ENCODE peak calls at places on chromosome 2, in six cellular contexts. One of them, this sample, is unnamed.

GRCh38 chr2:170972508-170973224 is 43.6 kb downstream of the GORASP2 start:
- DNase-seq in CD8-positive, alpha-beta T cell: no peak
- DNase-seq in right lobe of liver: no peak
- DNase-seq in cardiac muscle cell: no peak
- DNase-seq in uterus: no peak
- DNase-seq in lung: no peak
- DNase-seq in this sample: peak; percentile 35

GRCh38 chr2:150466770-150467640 is 20.5 kb downstream of the RND3 start:
- DNase-seq in uterus: no peak
- DNase-seq in CD8-positive, alpha-beta T cell: no peak
- DNase-seq in lung: no peak
- DNase-seq in cardiac muscle cell: peak; percentile 78
- DNase-seq in right lobe of liver: no peak
- DNase-seq in this sample: no peak

GRCh38 chr2:112138143-112139032 is at the start of gene FBLN7:
- DNase-seq in lung: no peak
- DNase-seq in uterus: no peak
- DNase-seq in right lobe of liver: peak; percentile 66
- DNase-seq in CD8-positive, alpha-beta T cell: no peak
- DNase-seq in cardiac muscle cell: peak; percentile 29
- DNase-seq in this sample: peak; percentile 86

GRCh38 chr2:196798980-196799379 is 503 bp downstream of the GTF3C3 start:
- DNase-seq in uterus: no peak
- DNase-seq in CD8-positive, alpha-beta T cell: no peak
- DNase-seq in lung: no peak
- DNase-seq in right lobe of liver: no peak
- DNase-seq in cardiac muscle cell: peak; percentile 10
- DNase-seq in this sample: peak; percentile 12

GRCh38 chr2:193523662-193524061 is 1328.9 kb upstream of the TMEFF2 start:
- DNase-seq in uterus: no peak
- DNase-seq in cardiac muscle cell: no peak
- DNase-seq in CD8-positive, alpha-beta T cell: no peak
- DNase-seq in lung: no peak
- DNase-seq in right lobe of liver: no peak
- DNase-seq in this sample: no peak

GRCh38 chr2:193867454-193867853 is 1672.7 kb upstream of the TMEFF2 start:
- DNase-seq in cardiac muscle cell: no peak
- DNase-seq in CD8-positive, alpha-beta T cell: no peak
- DNase-seq in right lobe of liver: no peak
- DNase-seq in uterus: no peak
- DNase-seq in lung: no peak
- DNase-seq in this sample: no peak

GRCh38 chr2:231795525-231796327 is 9.5 kb downstream of the COPS7B start:
- DNase-seq in cardiac muscle cell: peak; percentile 73
- DNase-seq in right lobe of liver: peak; percentile 56
- DNase-seq in lung: no peak
- DNase-seq in CD8-positive, alpha-beta T cell: no peak
- DNase-seq in uterus: no peak
- DNase-seq in this sample: peak; percentile 78

GRCh38 chr2:143056548-143056947 is 72.7 kb upstream of the ARHGAP15 start:
- DNase-seq in right lobe of liver: no peak
- DNase-seq in cardiac muscle cell: no peak
- DNase-seq in uterus: no peak
- DNase-seq in lung: no peak
- DNase-seq in CD8-positive, alpha-beta T cell: no peak
- DNase-seq in this sample: no peak

GRCh38 chr2:77513191-77513590 is 9.0 kb downstream of the LRRTM4 start:
- DNase-seq in cardiac muscle cell: no peak
- DNase-seq in CD8-positive, alpha-beta T cell: no peak
- DNase-seq in lung: no peak
- DNase-seq in uterus: no peak
- DNase-seq in right lobe of liver: no peak
- DNase-seq in this sample: no peak

GRCh38 chr2:128549094-128549493 is 230.4 kb upstream of the HS6ST1 start:
- DNase-seq in CD8-positive, alpha-beta T cell: no peak
- DNase-seq in lung: no peak
- DNase-seq in cardiac muscle cell: no peak
- DNase-seq in uterus: no peak
- DNase-seq in right lobe of liver: no peak
- DNase-seq in this sample: no peak

GRCh38 chr2:112277591-112278220 is 2.3 kb downstream of the ZC3H6 start:
- DNase-seq in lung: no peak
- DNase-seq in cardiac muscle cell: no peak
- DNase-seq in right lobe of liver: no peak
- DNase-seq in uterus: no peak
- DNase-seq in CD8-positive, alpha-beta T cell: no peak
- DNase-seq in this sample: no peak

GRCh38 chr2:44326548-44327269 is 34.6 kb downstream of the PREPL start:
- DNase-seq in lung: no peak
- DNase-seq in cardiac muscle cell: no peak
- DNase-seq in uterus: no peak
- DNase-seq in right lobe of liver: no peak
- DNase-seq in CD8-positive, alpha-beta T cell: no peak
- DNase-seq in this sample: no peak

GRCh38 chr2:238528953-238529781 is 102.4 kb downstream of the ASB1 start:
- DNase-seq in CD8-positive, alpha-beta T cell: no peak
- DNase-seq in right lobe of liver: no peak
- DNase-seq in cardiac muscle cell: peak; percentile 26
- DNase-seq in uterus: no peak
- DNase-seq in lung: peak; percentile 39
- DNase-seq in this sample: no peak

GRCh38 chr2:183024701-183025100 is 13.6 kb downstream of the NCKAP1 start:
- DNase-seq in uterus: no peak
- DNase-seq in CD8-positive, alpha-beta T cell: no peak
- DNase-seq in cardiac muscle cell: no peak
- DNase-seq in right lobe of liver: no peak
- DNase-seq in lung: no peak
- DNase-seq in this sample: no peak

DNA sequence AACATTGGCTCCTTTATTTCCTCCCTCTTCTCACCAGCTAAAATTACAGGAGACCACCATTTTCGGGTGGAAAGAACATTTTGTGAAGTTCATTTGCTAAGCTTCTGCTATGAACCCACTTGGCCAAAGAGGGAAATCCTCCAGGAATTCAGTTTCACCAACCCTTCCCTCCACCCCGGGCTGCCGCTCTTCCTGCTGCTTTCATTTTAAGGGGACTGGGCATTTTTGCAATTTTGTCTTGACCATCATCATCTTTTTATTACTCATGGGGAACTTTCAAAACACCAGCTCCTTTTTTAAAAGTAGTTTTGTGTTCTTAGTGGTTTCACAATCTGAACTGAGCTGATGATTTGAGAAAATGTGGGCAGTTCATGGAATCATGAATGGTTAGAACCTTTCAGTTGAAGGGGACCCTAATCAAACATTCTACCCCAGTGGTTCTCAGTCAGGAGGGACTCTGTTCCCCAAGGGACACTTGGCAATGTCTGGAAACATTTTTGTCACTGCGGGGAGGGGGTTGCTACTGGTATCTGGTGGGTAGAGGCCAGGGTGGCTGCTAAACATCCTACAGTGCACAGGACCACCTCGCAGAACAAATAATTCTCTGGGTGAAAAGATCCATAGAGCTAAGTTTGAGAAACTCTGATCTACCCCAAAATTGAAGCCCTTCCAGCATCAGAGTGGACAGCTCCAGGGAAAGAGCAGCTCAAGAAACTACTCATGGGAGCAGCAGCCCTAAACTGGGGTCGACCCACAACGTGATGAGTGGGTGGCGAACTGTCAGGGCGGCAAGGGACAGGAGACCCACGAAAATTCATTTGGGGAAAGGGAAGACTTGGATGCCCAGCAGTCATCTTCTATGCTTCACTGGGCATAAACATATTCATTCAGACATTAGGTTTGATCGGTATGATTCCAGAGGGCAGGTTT is 92.9 kb downstream of the ACKR3 start:
- DNase-seq in lung: no peak
- DNase-seq in uterus: no peak
- DNase-seq in cardiac muscle cell: peak; percentile 70
- DNase-seq in CD8-positive, alpha-beta T cell: no peak
- DNase-seq in right lobe of liver: no peak
- DNase-seq in this sample: no peak
- H3K4me3 ChIP-seq in lung: no peak overlapping the region
- H3K4me3 ChIP-seq in uterus: no peak overlapping the region
- H3K4me3 ChIP-seq in cardiac muscle cell: no peak overlapping the region
- H3K4me3 ChIP-seq in CD8-positive, alpha-beta T cell: no peak overlapping the region
- H3K4me3 ChIP-seq in right lobe of liver: no peak overlapping the region
- H3K4me3 ChIP-seq in this sample: no peak overlapping the region

GRCh38 chr2:74290466-74291216 is 52.6 kb downstream of the SLC4A5 start:
- DNase-seq in right lobe of liver: no peak
- DNase-seq in CD8-positive, alpha-beta T cell: peak; percentile 32
- DNase-seq in uterus: no peak
- DNase-seq in lung: peak; percentile 38
- DNase-seq in cardiac muscle cell: no peak
- DNase-seq in this sample: no peak
- H3K4me3 ChIP-seq in right lobe of liver: no peak overlapping the region
- H3K4me3 ChIP-seq in CD8-positive, alpha-beta T cell: peak overlapping the region; percentile 6
- H3K4me3 ChIP-seq in uterus: no peak overlapping the region
- H3K4me3 ChIP-seq in lung: no peak overlapping the region
- H3K4me3 ChIP-seq in cardiac muscle cell: no peak overlapping the region
- H3K4me3 ChIP-seq in this sample: no peak overlapping the region

GRCh38 chr2:11411768-11412448 is 54.1 kb downstream of the E2F6 start:
- DNase-seq in lung: no peak
- DNase-seq in cardiac muscle cell: peak; percentile 73
- DNase-seq in right lobe of liver: no peak
- DNase-seq in CD8-positive, alpha-beta T cell: no peak
- DNase-seq in uterus: peak; percentile 49
- DNase-seq in this sample: peak; percentile 85
- H3K4me3 ChIP-seq in lung: no peak overlapping the region
- H3K4me3 ChIP-seq in cardiac muscle cell: no peak overlapping the region
- H3K4me3 ChIP-seq in right lobe of liver: peak overlapping the region; percentile 30
- H3K4me3 ChIP-seq in CD8-positive, alpha-beta T cell: no peak overlapping the region
- H3K4me3 ChIP-seq in uterus: no peak overlapping the region
- H3K4me3 ChIP-seq in this sample: peak overlapping the region; percentile 46

GRCh38 chr2:207819021-207819687 is 49.4 kb upstream of the FZD5 start:
- DNase-seq in uterus: no peak
- DNase-seq in lung: no peak
- DNase-seq in CD8-positive, alpha-beta T cell: no peak
- DNase-seq in cardiac muscle cell: no peak
- DNase-seq in right lobe of liver: no peak
- DNase-seq in this sample: no peak
- H3K4me3 ChIP-seq in uterus: no peak overlapping the region
- H3K4me3 ChIP-seq in lung: no peak overlapping the region
- H3K4me3 ChIP-seq in CD8-positive, alpha-beta T cell: no peak overlapping the region
- H3K4me3 ChIP-seq in cardiac muscle cell: no peak overlapping the region
- H3K4me3 ChIP-seq in right lobe of liver: no peak overlapping the region
- H3K4me3 ChIP-seq in this sample: no peak overlapping the region

DNA sequence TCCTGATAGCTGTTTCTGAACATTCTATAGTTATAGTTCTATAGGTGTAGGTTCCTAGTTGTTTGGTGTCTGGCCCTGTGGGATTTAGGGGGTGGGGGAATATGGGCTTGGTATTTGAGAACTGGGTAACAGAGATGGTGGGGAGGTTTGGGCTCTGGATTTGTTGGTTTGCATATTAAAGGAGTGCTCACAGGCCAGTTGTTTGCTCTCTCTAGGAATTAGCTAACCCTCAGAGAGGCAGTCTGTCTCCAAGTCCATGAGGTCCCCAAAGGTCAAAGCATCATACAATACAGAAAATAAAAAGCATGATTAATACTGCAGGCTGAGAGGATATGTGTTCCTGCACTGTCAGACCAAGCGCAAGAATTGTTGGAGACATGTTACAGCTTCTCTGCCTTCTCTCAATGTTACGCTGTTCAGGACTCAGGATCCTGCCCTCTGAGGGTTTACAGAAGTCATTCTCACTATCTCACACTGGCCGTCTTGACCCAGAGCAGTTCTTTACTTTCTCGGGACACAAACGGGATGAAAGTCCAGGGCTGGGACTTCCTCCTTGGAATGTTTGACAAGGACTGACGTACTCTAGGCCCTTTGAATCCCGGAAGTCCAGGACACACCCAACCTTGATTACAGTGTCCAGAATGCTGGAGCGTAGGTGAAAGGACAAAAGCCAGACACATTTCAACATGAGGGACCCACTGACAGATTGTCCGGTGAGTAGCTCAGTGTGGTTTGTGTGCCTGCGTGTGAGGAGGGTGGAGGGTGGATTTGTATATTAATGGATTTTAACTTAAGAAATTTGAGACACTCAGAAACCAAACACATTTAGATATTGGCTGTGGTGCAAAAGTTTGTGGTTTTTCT is at the start of gene NOSTRIN:
- DNase-seq in CD8-positive, alpha-beta T cell: no peak
- DNase-seq in lung: peak; percentile 55
- DNase-seq in cardiac muscle cell: peak; percentile 68
- DNase-seq in right lobe of liver: no peak
- DNase-seq in uterus: no peak
- DNase-seq in this sample: no peak
- H3K4me3 ChIP-seq in CD8-positive, alpha-beta T cell: no peak within 1 kb of the TSS
- H3K4me3 ChIP-seq in lung: peak within 1 kb of the TSS; percentile 50
- H3K4me3 ChIP-seq in cardiac muscle cell: no peak within 1 kb of the TSS
- H3K4me3 ChIP-seq in right lobe of liver: peak within 1 kb of the TSS; percentile 31
- H3K4me3 ChIP-seq in uterus: no peak within 1 kb of the TSS
- H3K4me3 ChIP-seq in this sample: no peak within 1 kb of the TSS

GRCh38 chr2:74031203-74031602 is 46.5 kb downstream of the TET3 start:
- DNase-seq in cardiac muscle cell: no peak
- DNase-seq in CD8-positive, alpha-beta T cell: no peak
- DNase-seq in lung: no peak
- DNase-seq in uterus: no peak
- DNase-seq in right lobe of liver: no peak
- DNase-seq in this sample: no peak
- H3K4me3 ChIP-seq in cardiac muscle cell: no peak overlapping the region
- H3K4me3 ChIP-seq in CD8-positive, alpha-beta T cell: no peak overlapping the region
- H3K4me3 ChIP-seq in lung: no peak overlapping the region
- H3K4me3 ChIP-seq in uterus: no peak overlapping the region
- H3K4me3 ChIP-seq in right lobe of liver: no peak overlapping the region
- H3K4me3 ChIP-seq in this sample: no peak overlapping the region

GRCh38 chr2:234493117-234493516 is 3.8 kb downstream of the ARL4C start:
- DNase-seq in uterus: no peak
- DNase-seq in CD8-positive, alpha-beta T cell: no peak
- DNase-seq in cardiac muscle cell: no peak
- DNase-seq in right lobe of liver: no peak
- DNase-seq in lung: no peak
- DNase-seq in this sample: no peak
- H3K4me3 ChIP-seq in uterus: no peak overlapping the region
- H3K4me3 ChIP-seq in CD8-positive, alpha-beta T cell: peak overlapping the region; percentile 99
- H3K4me3 ChIP-seq in cardiac muscle cell: peak overlapping the region; percentile 50
- H3K4me3 ChIP-seq in right lobe of liver: no peak overlapping the region
- H3K4me3 ChIP-seq in lung: no peak overlapping the region
- H3K4me3 ChIP-seq in this sample: peak overlapping the region; percentile 90

GRCh38 chr2:195658541-195658890 is 1.5 kb downstream of the SLC39A10 start:
- DNase-seq in right lobe of liver: no peak
- DNase-seq in cardiac muscle cell: peak; percentile 88
- DNase-seq in uterus: no peak
- DNase-seq in lung: no peak
- DNase-seq in CD8-positive, alpha-beta T cell: peak; percentile 14
- DNase-seq in this sample: peak; percentile 10
- H3K4me3 ChIP-seq in right lobe of liver: peak overlapping the region; percentile 86
- H3K4me3 ChIP-seq in cardiac muscle cell: peak overlapping the region; percentile 88
- H3K4me3 ChIP-seq in uterus: peak overlapping the region; percentile 85
- H3K4me3 ChIP-seq in lung: no peak overlapping the region
- H3K4me3 ChIP-seq in CD8-positive, alpha-beta T cell: peak overlapping the region; percentile 57
- H3K4me3 ChIP-seq in this sample: peak overlapping the region; percentile 94

GRCh38 chr2:151886235-151886634 is 58.0 kb upstream of the ARL5A start:
- DNase-seq in lung: no peak
- DNase-seq in cardiac muscle cell: no peak
- DNase-seq in CD8-positive, alpha-beta T cell: no peak
- DNase-seq in uterus: no peak
- DNase-seq in right lobe of liver: no peak
- DNase-seq in this sample: no peak

GRCh38 chr2:151887164-151887563 is 58.9 kb upstream of the ARL5A start:
- DNase-seq in right lobe of liver: no peak
- DNase-seq in lung: no peak
- DNase-seq in cardiac muscle cell: no peak
- DNase-seq in uterus: no peak
- DNase-seq in CD8-positive, alpha-beta T cell: no peak
- DNase-seq in this sample: no peak

GRCh38 chr2:151891566-151892194 is 63.5 kb upstream of the ARL5A start:
- DNase-seq in cardiac muscle cell: no peak
- DNase-seq in lung: no peak
- DNase-seq in uterus: no peak
- DNase-seq in CD8-positive, alpha-beta T cell: no peak
- DNase-seq in right lobe of liver: no peak
- DNase-seq in this sample: no peak
- H3K4me3 ChIP-seq in cardiac muscle cell: no peak overlapping the region
- H3K4me3 ChIP-seq in lung: no peak overlapping the region
- H3K4me3 ChIP-seq in uterus: no peak overlapping the region
- H3K4me3 ChIP-seq in CD8-positive, alpha-beta T cell: no peak overlapping the region
- H3K4me3 ChIP-seq in right lobe of liver: no peak overlapping the region
- H3K4me3 ChIP-seq in this sample: no peak overlapping the region

This sample was measured in SK-N-SH.